ENCODE peak calls at places on chromosomes 11 and 22, in nine cellular contexts. G is body of pancreas, L is heart right ventricle, P is gastrocnemius medialis, C is astrocyte of the spinal cord, A is AG04449, B is coronary artery, F is adrenal gland, V is stomach. D is an unnamed sample.

GRCh38 chr11:43830928-43831440 is 49.6 kb upstream of the ALKBH3 start:
- DNase-seq in C (peak), B (peak), V (peak), P (peak), A (peak), F (peak), L (no peak), G (peak), D (no peak)

GRCh38 chr11:66113132-66113856 is 43.2 kb downstream of the PACS1 start:
- DNase-seq in C (peak), A (peak), F (no peak), B (no peak), P (no peak), V (no peak), G (no peak), L (no peak), D (no peak)

GRCh38 chr11:69484427-69485259 is 3.2 kb downstream of the LINC01488 start:
- DNase-seq in C (no peak), L (no peak), A (no peak), G (no peak), F (no peak), B (no peak), V (no peak), P (no peak), D (no peak)

GRCh38 chr11:101686514-101686913 is 102.7 kb upstream of the TRPC6 start:
- DNase-seq in C (peak), P (no peak), L (no peak), A (no peak), F (peak), B (no peak), V (no peak), G (no peak), D (peak)

GRCh38 chr22:49565516-49565855 is 262.2 kb downstream of the BRD1 start:
- DNase-seq in C (no peak), B (peak), G (no peak), A (no peak), V (no peak), L (no peak), P (no peak), F (no peak), D (no peak)

GRCh38 chr22:41425704-41426365 is 20.8 kb downstream of the TOB2 start:
- DNase-seq in A (no peak), B (no peak), L (no peak), F (no peak), C (no peak), P (no peak), G (no peak), V (no peak), D (no peak)

GRCh38 chr11:1341928-1342524 is 32.6 kb upstream of the TOLLIP start:
- DNase-seq in B (no peak), F (no peak), C (no peak), P (no peak), A (peak), V (peak), G (peak), L (peak), D (no peak)

GRCh38 chr11:8963569-8964323 is 496 bp downstream of the TMEM9B start:
- DNase-seq in V (peak), F (peak), B (peak), L (peak), A (no peak), P (peak), C (no peak), G (peak), D (peak)

GRCh38 chr22:30423959-30424380 is 1.6 kb upstream of the MTFP1 start:
- DNase-seq in P (peak), V (peak), G (peak), B (peak), A (peak), C (peak), F (peak), L (peak), D (peak)

GRCh38 chr11:2789791-2790580 is 90.2 kb upstream of the KCNQ1OT1 start:
- DNase-seq in P (peak), A (no peak), L (no peak), B (peak), V (peak), F (peak), C (no peak), G (peak), D (no peak)

GRCh38 chr22:24505337-24505736 is 10.2 kb downstream of the UPB1 start:
- DNase-seq in C (no peak), B (no peak), L (no peak), F (no peak), P (no peak), G (no peak), V (peak), A (no peak), D (no peak)

GRCh38 chr22:32237021-32237420 is 18.1 kb downstream of the SLC5A4 start:
- DNase-seq in P (no peak), C (no peak), A (no peak), G (no peak), V (no peak), L (no peak), B (no peak), F (no peak), D (no peak)

GRCh38 chr11:114197799-114198500 is 98.2 kb upstream of the NNMT start:
- DNase-seq in V (peak), A (no peak), L (peak), F (peak), B (peak), G (peak), C (peak), P (peak), D (no peak)

GRCh38 chr22:31082606-31083376 is 1.7 kb downstream of the SMTN start:
- DNase-seq in L (peak), A (no peak), G (peak), F (peak), P (no peak), C (peak), B (peak), V (peak), D (peak)

GRCh38 chr22:49979587-49980264 is 19.2 kb downstream of the PIM3 start:
- DNase-seq in L (no peak), C (peak), A (no peak), F (no peak), B (no peak), P (no peak), V (peak), G (no peak), D (no peak)

GRCh38 chr11:46120361-46120710 is 918 bp downstream of the PHF21A start:
- DNase-seq in P (no peak), L (peak), C (no peak), A (no peak), B (no peak), F (peak), V (no peak), G (peak), D (no peak)

GRCh38 chr11:108871152-108871551 is 206.3 kb downstream of the DDX10 start:
- DNase-seq in V (no peak), B (no peak), C (peak), L (peak), G (peak), A (no peak), P (no peak), F (peak), D (peak)

GRCh38 chr11:104324276-104324675 is 160.3 kb upstream of the PDGFD start:
- DNase-seq in V (no peak), B (no peak), G (no peak), F (no peak), L (no peak), A (no peak), P (no peak), C (no peak), D (no peak)

GRCh38 chr11:43268786-43269185 is 43.0 kb upstream of the API5 start:
- DNase-seq in L (no peak), A (no peak), F (no peak), G (no peak), C (no peak), V (no peak), P (no peak), B (no peak), D (no peak)

GRCh38 chr11:350723-351255 is 18.5 kb upstream of the B4GALNT4 start:
- DNase-seq in G (no peak), V (no peak), B (no peak), L (no peak), F (no peak), A (no peak), C (no peak), P (no peak), D (no peak)

GRCh38 chr22:28500005-28500404 is 179.6 kb downstream of the TTC28 start:
- DNase-seq in L (no peak), F (no peak), A (no peak), V (no peak), P (no peak), B (no peak), C (no peak), G (no peak), D (peak)
- H3K4me3 ChIP-seq in L (no peak), F (no peak), A (no peak), V (no peak), P (no peak), B (no peak), C (no peak), G (no peak), D (no peak)

GRCh38 chr22:39458443-39459083 is 1.8 kb downstream of the MGAT3 start:
- DNase-seq in B (no peak), G (no peak), C (no peak), L (no peak), P (no peak), A (no peak), V (no peak), F (no peak), D (no peak)

GRCh38 chr22:39457047-39457545 is 284 bp downstream of the MGAT3 start:
- DNase-seq in F (no peak), G (no peak), P (no peak), A (no peak), C (no peak), V (no peak), L (no peak), B (no peak), D (no peak)

GRCh38 chr22:39457546-39458442 is 982 bp downstream of the MGAT3 start:
- DNase-seq in B (no peak), C (no peak), A (no peak), F (no peak), L (no peak), G (no peak), V (no peak), P (no peak), D (no peak)

GRCh38 chr22:39454385-39454871 is 2.4 kb upstream of the MGAT3 start:
- DNase-seq in F (no peak), L (no peak), A (no peak), V (peak), P (no peak), C (no peak), B (no peak), G (no peak), D (no peak)

GRCh38 chr22:39456262-39457046 is at the start of gene MGAT3:
- DNase-seq in L (no peak), G (no peak), B (no peak), C (no peak), F (no peak), P (no peak), A (no peak), V (no peak), D (peak)
- H3K4me3 ChIP-seq in L (peak), G (no peak), B (peak), C (no peak), F (no peak), P (peak), A (no peak), V (peak), D (peak)

GRCh38 chr11:60925685-60926267 is 1.5 kb downstream of the TMEM132A start:
- DNase-seq in P (no peak), C (no peak), B (no peak), F (no peak), A (peak), L (no peak), G (no peak), V (no peak), D (no peak)
- H3K4me3 ChIP-seq in P (no peak), C (no peak), B (no peak), F (no peak), A (peak), L (peak), G (no peak), V (peak), D (no peak)

GRCh38 chr11:34587282-34587677 is 33.6 kb upstream of the EHF start:
- DNase-seq in P (no peak), V (no peak), A (no peak), F (no peak), B (no peak), L (no peak), C (no peak), G (no peak), D (no peak)

GRCh38 chr11:34586655-34587281 is 34.1 kb upstream of the EHF start:
- DNase-seq in F (no peak), A (no peak), C (no peak), G (no peak), L (no peak), B (no peak), P (no peak), V (no peak), D (no peak)

GRCh38 chr11:34585304-34585869 is 35.5 kb upstream of the EHF start:
- DNase-seq in F (no peak), A (no peak), L (no peak), G (no peak), C (no peak), V (no peak), P (no peak), B (no peak), D (no peak)

GRCh38 chr11:34588023-34588422 is 32.9 kb upstream of the EHF start:
- DNase-seq in L (no peak), B (no peak), C (no peak), P (no peak), A (no peak), G (no peak), F (no peak), V (no peak), D (no peak)

DNA sequence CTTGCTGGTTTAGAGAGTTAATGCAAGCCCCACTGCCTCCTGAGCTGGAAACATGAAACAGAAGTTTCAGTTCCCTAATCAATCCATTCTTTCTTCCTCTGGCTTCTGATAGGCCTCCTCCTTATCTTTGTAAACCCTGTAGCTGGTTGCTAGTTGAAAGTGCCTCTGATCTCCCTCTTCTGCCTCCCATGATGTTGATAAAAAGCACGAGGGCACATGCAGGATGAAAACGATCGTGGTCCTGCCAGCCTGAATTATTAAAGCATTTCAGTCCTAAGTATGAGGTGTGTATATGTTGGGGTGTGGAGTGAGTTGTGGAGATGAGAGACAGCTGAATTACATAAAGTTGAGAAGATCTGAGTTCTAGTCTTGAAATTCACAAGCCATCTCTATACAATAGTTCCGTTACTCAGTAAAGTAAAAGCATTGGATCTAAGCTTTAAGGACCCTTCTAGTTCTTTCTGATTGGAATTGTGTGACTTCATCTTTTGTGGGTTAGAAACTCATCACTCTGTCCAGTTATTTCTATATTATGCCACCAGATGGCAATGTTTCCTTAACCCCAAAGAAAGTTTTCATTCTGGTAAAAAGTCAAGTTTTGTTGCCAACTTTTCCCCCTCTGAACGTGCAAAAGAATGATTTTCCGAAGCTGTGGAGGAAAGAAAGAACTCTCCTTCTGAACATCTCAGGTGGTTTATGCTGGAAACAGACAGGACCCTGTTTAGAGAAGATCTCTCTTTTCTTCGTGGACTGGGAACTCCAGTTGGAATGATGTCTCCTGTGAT is 34.8 kb upstream of the EHF start:
- DNase-seq in A (no peak), B (no peak), F (no peak), P (no peak), L (no peak), C (peak), G (no peak), V (no peak), D (peak)
- H3K4me3 ChIP-seq in A (no peak), B (peak), F (no peak), P (no peak), L (peak), C (no peak), G (no peak), V (no peak), D (no peak)

DNA sequence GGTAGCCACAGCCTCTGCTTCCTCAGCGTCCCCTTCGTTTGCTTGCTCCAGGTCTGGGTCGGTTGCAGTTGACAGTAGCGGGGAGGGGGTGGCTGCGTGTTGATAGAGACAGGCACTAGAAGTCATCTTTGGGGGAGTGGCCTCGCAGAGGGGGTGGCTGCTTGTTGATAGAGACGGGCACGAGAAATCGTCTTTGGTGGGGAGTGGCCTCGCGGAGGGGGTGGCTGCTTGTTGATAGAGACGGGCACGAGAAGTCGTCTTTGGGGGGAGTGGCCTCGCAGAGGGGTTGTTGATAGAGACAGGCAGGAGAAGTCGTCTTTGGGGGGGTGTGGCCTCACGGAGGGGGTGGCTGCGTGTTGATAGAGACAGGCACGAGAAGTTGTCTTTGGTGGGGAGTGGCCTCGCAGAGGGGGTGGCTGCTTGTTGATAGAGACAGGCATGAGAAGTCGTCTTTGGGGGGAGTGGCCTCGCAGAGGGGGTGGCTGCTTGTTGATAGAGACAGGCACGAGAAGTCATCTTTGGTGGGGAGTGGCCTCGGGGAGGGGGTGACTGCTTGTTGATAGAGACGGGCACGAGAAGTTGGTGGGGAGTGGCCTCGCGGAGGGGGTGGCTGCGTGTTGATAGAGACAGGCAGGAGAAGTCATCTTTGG is 328.3 kb downstream of the TBC1D22A start:
- DNase-seq in V (no peak), F (no peak), A (no peak), C (peak), B (no peak), L (no peak), P (no peak), G (no peak), D (no peak)
- H3K4me3 ChIP-seq in V (peak), F (no peak), A (peak), C (peak), B (peak), L (peak), P (no peak), G (no peak), D (no peak)

DNA sequence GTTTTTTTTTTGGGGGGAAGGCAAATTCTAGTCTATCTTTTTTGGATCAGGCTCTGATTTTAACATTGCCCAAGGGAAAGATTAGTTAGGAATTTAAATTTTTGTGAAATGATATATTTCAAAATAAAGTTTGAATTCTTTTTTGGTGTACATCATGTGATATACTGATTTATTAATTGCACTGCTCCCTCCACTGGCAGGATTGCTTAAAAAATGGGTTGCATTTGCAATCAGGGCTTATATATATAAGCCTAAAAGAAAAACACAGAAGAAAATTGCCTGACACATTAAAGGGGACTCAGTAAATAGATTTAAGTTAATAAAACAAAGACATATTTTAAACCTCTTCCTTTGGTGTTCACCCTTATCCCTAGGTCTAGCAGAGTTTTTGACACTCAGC is 1.2 kb downstream of the DYNC2H1 start:
- DNase-seq in F (no peak), A (peak), L (no peak), V (no peak), C (peak), B (no peak), G (no peak), P (no peak), D (peak)
- H3K4me3 ChIP-seq in F (no peak), A (peak), L (peak), V (peak), C (peak), B (peak), G (no peak), P (peak), D (peak)

GRCh38 chr11:124642628-124643027 is 20.0 kb downstream of the TBRG1 start:
- DNase-seq in A (no peak), P (no peak), F (no peak), V (no peak), G (no peak), C (no peak), L (no peak), B (no peak), D (no peak)

GRCh38 chr11:124643605-124644425 is 21.2 kb downstream of the TBRG1 start:
- DNase-seq in C (peak), A (peak), V (no peak), P (no peak), B (no peak), F (no peak), G (no peak), L (no peak), D (peak)

GRCh38 chr11:124643042-124643604 is 20.5 kb downstream of the TBRG1 start:
- DNase-seq in F (no peak), L (no peak), B (no peak), A (no peak), P (no peak), G (no peak), C (no peak), V (no peak), D (no peak)

GRCh38 chr11:124646148-124646547 is 23.5 kb downstream of the TBRG1 start:
- DNase-seq in F (no peak), G (no peak), P (no peak), C (no peak), L (no peak), A (no peak), V (no peak), B (no peak), D (no peak)

DNA sequence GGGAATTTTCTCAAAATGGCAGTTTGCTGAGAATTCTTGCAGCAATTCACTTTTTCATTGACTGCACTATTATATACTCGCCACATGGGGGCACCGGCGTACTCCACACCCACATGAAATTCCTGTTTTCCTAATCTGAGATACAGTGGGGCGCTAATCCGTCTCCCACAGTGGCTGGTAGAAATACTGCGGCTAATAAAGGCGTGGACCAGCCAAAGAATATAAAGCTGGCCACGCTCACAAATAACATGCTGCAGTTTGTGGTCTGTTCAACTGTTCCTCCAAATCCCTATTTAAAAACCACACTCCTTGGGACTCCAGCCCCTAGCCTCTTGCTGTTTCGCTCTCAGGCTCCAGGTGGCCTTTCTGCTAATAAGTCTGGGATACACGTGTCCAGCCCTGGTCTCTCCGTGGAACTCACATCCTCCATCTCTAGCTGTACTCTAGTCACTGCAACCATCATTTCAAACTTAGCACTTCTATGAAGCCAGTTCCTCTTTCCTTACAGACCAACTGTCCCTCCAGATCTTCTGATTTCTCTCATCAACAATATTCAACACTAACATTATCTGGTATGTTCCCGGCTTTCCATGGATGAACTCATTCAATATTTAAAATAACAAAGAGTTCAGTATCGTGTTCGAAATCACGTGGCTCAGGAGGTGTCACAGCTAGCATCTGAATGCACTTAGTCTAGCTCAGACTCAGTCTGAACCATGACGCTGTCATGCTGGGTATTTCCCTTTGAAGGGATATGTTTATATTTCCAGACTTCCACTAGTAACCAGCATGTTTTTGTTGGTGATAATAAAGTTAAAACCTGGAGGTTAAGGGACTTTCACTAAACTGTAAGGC is 22.0 kb downstream of the TBRG1 start:
- DNase-seq in A (peak), G (peak), V (peak), B (peak), P (no peak), F (peak), L (peak), C (peak), D (peak)
- H3K4me3 ChIP-seq in A (peak), G (no peak), V (peak), B (peak), P (no peak), F (no peak), L (peak), C (no peak), D (no peak)

GRCh38 chr11:120343429-120343828 is 7.2 kb downstream of the ARHGEF12 start:
- DNase-seq in V (no peak), G (no peak), F (no peak), A (no peak), B (no peak), C (no peak), L (peak), P (no peak), D (no peak)
- H3K4me3 ChIP-seq in V (no peak), G (no peak), F (no peak), A (no peak), B (no peak), C (no peak), L (no peak), P (no peak), D (no peak)

D was measured in Jurkat, Clone E6-1.